ENCODE peak calls at places on chromosome 14, in four cellular contexts. U is aorta; R is CD4-positive, alpha-beta T cell; X is sigmoid colon. D is an unnamed sample. For H3K9me3, the result is how much of the 10 kb centered on the place peaks cover.

GRCh38 chr14:65369560-65369959 is 43.0 kb upstream of the FUT8 start:
- DNase-seq in U (no peak), X (no peak), R (no peak), D (no peak)

GRCh38 chr14:33668066-33668465 is 282.8 kb downstream of the EGLN3 start:
- DNase-seq in R (no peak), U (no peak), X (no peak), D (no peak)

GRCh38 chr14:104821229-104821945 is 20.5 kb downstream of the ZBTB42 start:
- DNase-seq in R (no peak), X (peak), U (no peak), D (no peak)

GRCh38 chr14:62662811-62663477 is 382.3 kb downstream of the KCNH5 start:
- DNase-seq in U (no peak), X (no peak), R (no peak), D (no peak)

GRCh38 chr14:32259368-32260013 is 56.4 kb upstream of the RNU6-8 start:
- DNase-seq in U (no peak), R (no peak), X (no peak), D (no peak)

GRCh38 chr14:90301580-90302181 is 30.1 kb downstream of the NRDE2 start:
- DNase-seq in X (no peak), U (no peak), R (no peak), D (no peak)

GRCh38 chr14:76186318-76187027 is 34.8 kb downstream of the GPATCH2L start:
- DNase-seq in U (no peak), R (no peak), X (no peak), D (no peak)

GRCh38 chr14:43894534-43894933 is 612.5 kb downstream of the FSCB start:
- DNase-seq in R (no peak), U (no peak), X (no peak), D (no peak)

GRCh38 chr14:91453744-91454143 is 36.1 kb upstream of the CCDC88C start:
- DNase-seq in X (no peak), R (no peak), U (no peak), D (no peak)

GRCh38 chr14:28785096-28785952 is 18.7 kb downstream of the FOXG1 start:
- DNase-seq in R (no peak), X (no peak), U (no peak), D (no peak)

GRCh38 chr14:104368751-104369100 is 210.8 kb upstream of the C14orf180 start:
- DNase-seq in R (no peak), U (peak), X (no peak), D (no peak)

GRCh38 chr14:96092936-96093335 is 53.8 kb downstream of the C14orf132 start:
- DNase-seq in R (no peak), U (peak), X (no peak), D (no peak)

GRCh38 chr14:69133206-69134125 is 19.5 kb downstream of the DCAF5 start:
- DNase-seq in U (no peak), X (no peak), R (no peak), D (no peak)

GRCh38 chr14:68104518-68104917 is 284.9 kb downstream of the RAD51B start:
- DNase-seq in U (no peak), R (no peak), X (no peak), D (no peak)

GRCh38 chr14:54211562-54212308 is 185.1 kb upstream of the CDKN3 start:
- DNase-seq in X (no peak), U (no peak), R (no peak), D (no peak)

GRCh38 chr14:29925736-29926135 is 1.9 kb downstream of the PRKD1 start:
- DNase-seq in U (no peak), R (no peak), X (no peak), D (no peak)

GRCh38 chr14:60248697-60249314 is at the start of gene PPM1A:
- DNase-seq in R (peak), U (peak), X (peak), D (peak)

GRCh38 chr14:74838141-74838540 is 37.8 kb downstream of the PROX2 start:
- DNase-seq in X (no peak), U (no peak), R (no peak), D (no peak)

GRCh38 chr14:64706119-64706465 is 1.9 kb downstream of the PLEKHG3 start:
- DNase-seq in X (peak), U (peak), R (no peak), D (no peak)

GRCh38 chr14:23182372-23183014 is 967 bp downstream of the SLC7A8 start:
- DNase-seq in R (no peak), U (peak), X (no peak), D (no peak)

DNA sequence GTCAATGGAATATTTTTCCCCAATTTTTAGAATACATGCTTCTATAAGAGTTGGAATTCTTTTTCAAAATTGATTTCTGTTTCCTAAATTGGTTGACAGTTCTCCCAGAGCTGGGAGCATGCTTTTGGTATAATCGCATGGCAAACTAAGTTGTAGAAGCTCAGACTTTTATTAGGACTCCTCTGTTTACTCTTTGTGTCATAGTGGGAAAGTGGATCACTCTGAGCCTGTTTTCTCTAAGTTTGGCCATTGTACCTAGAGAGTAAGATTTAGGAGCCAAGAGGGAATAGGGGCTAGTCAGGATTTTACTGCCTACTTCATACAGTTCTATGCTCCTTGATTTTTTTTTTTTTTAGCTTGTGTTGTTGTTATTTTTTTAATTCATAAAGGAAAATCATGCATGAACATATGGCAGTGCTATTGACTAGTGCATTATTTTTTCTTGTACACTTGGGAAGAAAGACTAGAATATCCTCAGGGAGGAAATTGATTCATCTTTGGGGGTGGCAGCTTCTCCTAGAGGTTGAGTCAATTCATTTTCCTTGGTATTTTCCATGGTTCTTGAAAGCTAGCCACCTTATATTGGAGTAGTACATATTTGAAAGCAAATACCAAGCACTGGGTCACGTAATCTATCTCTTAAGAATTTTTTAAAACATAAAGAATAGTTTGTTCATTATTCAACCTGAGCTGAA is 77.7 kb upstream of the TRAF3 start:
- DNase-seq in R (no peak), U (no peak), X (no peak), D (no peak)
- H3K9me3 ChIP-seq in R (under half), U (under half), X (under half), D (under half)

GRCh38 chr14:52417139-52417538 is 103.0 kb downstream of the PTGER2 start:
- DNase-seq in X (no peak), R (no peak), U (no peak), D (no peak)
- H3K9me3 ChIP-seq in X (under half), R (under half), U (under half), D (under half)

GRCh38 chr14:19975291-19975690 is at the start of gene OR4K15:
- DNase-seq in U (no peak), X (no peak), R (no peak), D (no peak)
- H3K9me3 ChIP-seq in U (under half), X (under half), R (under half), D (under half)

GRCh38 chr14:40240456-40240855 is 808.2 kb upstream of the FBXO33 start:
- DNase-seq in X (no peak), U (no peak), R (no peak), D (no peak)
- H3K9me3 ChIP-seq in X (under half), U (under half), R (under half), D (under half)

DNA sequence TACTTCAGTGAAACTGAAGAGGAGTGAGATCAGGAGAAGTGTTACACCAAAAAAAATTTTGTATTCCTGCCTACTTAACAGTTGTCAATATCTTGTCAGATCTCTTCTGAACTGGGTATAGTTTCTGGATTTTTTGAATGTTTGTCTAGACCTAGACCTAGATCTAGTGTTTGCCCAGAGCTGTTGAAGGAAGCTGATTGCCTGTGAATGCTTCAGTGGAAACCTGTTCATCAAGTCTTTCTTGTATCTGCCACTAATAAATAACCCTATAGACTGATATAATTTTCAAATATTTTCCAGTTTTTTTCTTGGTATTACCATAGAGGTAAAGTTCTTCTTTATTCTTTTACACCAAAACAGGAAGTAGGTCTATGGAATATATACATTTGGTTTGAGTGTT is 781.5 kb upstream of the FBXO33 start:
- DNase-seq in U (no peak), R (no peak), X (no peak), D (no peak)
- H3K9me3 ChIP-seq in U (under half), R (under half), X (under half), D (under half)

GRCh38 chr14:105865266-105865903 is 339.0 kb downstream of the TMEM121 start:
- DNase-seq in R (no peak), X (peak), U (peak), D (no peak)
- H3K9me3 ChIP-seq in R (under half), X (under half), U (under half), D (under half)

GRCh38 chr14:25837431-25837950 is 760.3 kb downstream of the NOVA1 start:
- DNase-seq in R (no peak), X (no peak), U (no peak), D (no peak)
- H3K9me3 ChIP-seq in R (under half), X (under half), U (under half), D (under half)

GRCh38 chr14:106436310-106436905 is 910.0 kb downstream of the TMEM121 start:
- DNase-seq in X (no peak), R (peak), U (no peak), D (peak)
- H3K9me3 ChIP-seq in X (under half), R (under half), U (under half), D (under half)

GRCh38 chr14:66939409-66939808 is 249.8 kb upstream of the GARIN2 start:
- DNase-seq in R (no peak), U (no peak), X (no peak), D (no peak)

GRCh38 chr14:66944872-66945271 is 244.4 kb upstream of the GARIN2 start:
- DNase-seq in R (no peak), U (no peak), X (no peak), D (no peak)
- H3K9me3 ChIP-seq in R (half or more), U (under half), X (under half), D (under half)

GRCh38 chr14:26286066-26286791 is 311.6 kb downstream of the NOVA1 start:
- DNase-seq in X (no peak), U (no peak), R (no peak), D (no peak)

GRCh38 chr14:26286806-26287205 is 311.0 kb downstream of the NOVA1 start:
- DNase-seq in U (no peak), R (no peak), X (no peak), D (no peak)

GRCh38 chr14:26282578-26282977 is 315.3 kb downstream of the NOVA1 start:
- DNase-seq in R (no peak), U (no peak), X (no peak), D (no peak)

GRCh38 chr14:26276757-26277156 is 321.1 kb downstream of the NOVA1 start:
- DNase-seq in U (no peak), R (no peak), X (no peak), D (no peak)

DNA sequence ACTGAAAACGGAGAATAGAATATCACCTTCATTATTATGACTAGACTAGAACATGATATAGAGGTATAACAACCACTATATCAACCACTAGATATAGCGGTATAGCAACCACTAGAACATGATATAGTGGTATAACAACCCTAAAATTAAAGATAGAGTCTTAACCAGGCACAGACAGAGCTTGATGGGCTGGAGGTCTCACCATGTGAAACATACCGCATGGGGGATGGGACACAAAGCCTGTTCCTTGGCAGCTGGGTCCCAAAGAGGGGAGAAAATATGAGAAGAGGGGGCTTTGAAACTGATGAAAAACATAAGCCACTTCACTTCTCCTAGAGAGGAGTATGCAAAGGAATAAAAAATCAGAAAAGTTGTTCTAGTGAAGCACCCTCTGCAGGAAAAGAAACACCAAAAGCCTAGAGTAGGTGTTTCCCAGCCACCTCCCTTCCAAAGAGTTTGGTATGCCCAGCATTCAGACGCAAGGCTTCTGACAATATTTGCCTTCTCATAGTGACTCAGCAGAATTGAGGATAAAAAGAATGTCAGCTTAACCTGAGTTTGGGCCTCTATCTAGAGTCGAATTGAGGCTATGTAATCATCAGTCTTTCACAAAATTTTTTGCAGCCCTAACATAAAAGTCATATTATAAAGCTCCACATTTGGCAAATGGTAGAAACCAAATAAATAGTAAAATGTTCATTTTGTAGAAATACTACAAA is 316.4 kb downstream of the NOVA1 start:
- DNase-seq in X (no peak), R (no peak), U (no peak), D (no peak)
- H3K9me3 ChIP-seq in X (under half), R (under half), U (under half), D (under half)